ENCODE peak calls at places on chromosomes 2 and 18, in five cellular contexts. F is uterus, N is sigmoid colon, G is NB4, X is HCT116. L is an unnamed sample.

GRCh38 chr2:62375051-62375450 is 130.9 kb downstream of the TMEM17 start:
- DNase-seq in F (no peak), N (no peak), G (no peak), X (no peak), L (no peak)

GRCh38 chr18:39494211-39494896 is 1928.8 kb upstream of the CELF4 start:
- DNase-seq in F (no peak), N (no peak), G (no peak), X (no peak), L (no peak)

GRCh38 chr2:170307988-170308387 is 130.0 kb downstream of the MYO3B start:
- DNase-seq in F (no peak), N (no peak), G (no peak), X (no peak), L (no peak)

GRCh38 chr2:98324181-98324580 is 22.1 kb upstream of the CNGA3 start:
- DNase-seq in F (no peak), N (no peak), G (no peak), X (no peak), L (no peak)

GRCh38 chr2:26523750-26524149 is 45.8 kb upstream of the OTOF start:
- DNase-seq in F (no peak), N (peak), G (no peak), X (no peak), L (no peak)

GRCh38 chr18:47226660-47227059 is 24.8 kb downstream of the SKOR2 start:
- DNase-seq in F (no peak), N (no peak), G (no peak), X (no peak), L (no peak)

GRCh38 chr2:8886876-8887275 is 49.5 kb upstream of the KIDINS220 start:
- DNase-seq in F (no peak), N (no peak), G (no peak), X (no peak), L (no peak)

GRCh38 chr18:8556424-8556823 is 52.8 kb upstream of the RAB12 start:
- DNase-seq in F (no peak), N (no peak), G (no peak), X (no peak), L (no peak)

GRCh38 chr2:233807966-233808892 is 30.1 kb downstream of the MROH2A start:
- DNase-seq in F (no peak), N (peak), G (no peak), X (no peak), L (no peak)

GRCh38 chr2:128315122-128315828 is 3.4 kb downstream of the HS6ST1 start:
- DNase-seq in F (no peak), N (no peak), G (peak), X (no peak), L (no peak)

GRCh38 chr18:54020346-54020745 is 204.1 kb downstream of the MBD2 start:
- DNase-seq in F (no peak), N (no peak), G (no peak), X (no peak), L (no peak)

GRCh38 chr2:84840306-84840705 is 40.6 kb downstream of the TRABD2A start:
- DNase-seq in F (no peak), N (no peak), G (no peak), X (no peak), L (no peak)

GRCh38 chr2:155151472-155151871 is 453.0 kb downstream of the KCNJ3 start:
- DNase-seq in F (no peak), N (no peak), G (no peak), X (no peak), L (no peak)

GRCh38 chr2:69309336-69310048 is 77.5 kb downstream of the GFPT1 start:
- DNase-seq in F (peak), N (peak), G (no peak), X (no peak), L (no peak)

GRCh38 chr2:45575881-45576280 is 35.2 kb downstream of the SRBD1 start:
- DNase-seq in F (no peak), N (no peak), G (peak), X (no peak), L (no peak)

GRCh38 chr18:8538935-8539334 is 70.3 kb upstream of the RAB12 start:
- DNase-seq in F (no peak), N (no peak), G (peak), X (no peak), L (no peak)

GRCh38 chr2:238125127-238125885 is 13.2 kb upstream of the KLHL30 start:
- DNase-seq in F (no peak), N (no peak), G (no peak), X (no peak), L (no peak)

GRCh38 chr2:85032621-85033020 is 61.7 kb downstream of the KCMF1 start:
- DNase-seq in F (no peak), N (no peak), G (no peak), X (no peak), L (no peak)

GRCh38 chr2:127045792-127046501 is 61.0 kb downstream of the BIN1 start:
- DNase-seq in F (peak), N (peak), G (no peak), X (no peak), L (no peak)

GRCh38 chr2:212712991-212713390 is 174.4 kb upstream of the ERBB4 start:
- DNase-seq in F (no peak), N (no peak), G (no peak), X (no peak), L (no peak)

GRCh38 chr18:51340332-51340731 is 142.9 kb upstream of the MEX3C start:
- DNase-seq in F (no peak), N (no peak), G (no peak), X (no peak), L (no peak)

GRCh38 chr2:200219400-200220113 is 86.9 kb upstream of the SPATS2L start:
- DNase-seq in F (no peak), N (no peak), G (no peak), X (no peak), L (no peak)

GRCh38 chr2:167581961-167582574 is 665.3 kb downstream of the STK39 start:
- DNase-seq in F (no peak), N (no peak), G (no peak), X (no peak), L (no peak)

GRCh38 chr18:12307871-12308385 is at the start of gene TUBB6:
- DNase-seq in F (peak), N (peak), G (peak), X (no peak), L (peak)

GRCh38 chr18:22559414-22560282 is 141.9 kb upstream of the CTAGE1 start:
- DNase-seq in F (peak), N (peak), G (peak), X (no peak), L (peak)

GRCh38 chr2:6963727-6964126 is 46.5 kb downstream of the RNF144A start:
- DNase-seq in F (no peak), N (no peak), G (no peak), X (no peak), L (no peak)

GRCh38 chr18:70553961-70554325 is 265.1 kb downstream of the SOCS6 start:
- DNase-seq in F (no peak), N (no peak), G (no peak), X (no peak), L (no peak)

GRCh38 chr2:141940709-141941108 is 190.1 kb downstream of the LRP1B start:
- DNase-seq in F (no peak), N (no peak), G (no peak), X (no peak), L (no peak)

GRCh38 chr2:203691149-203691548 is 15.3 kb upstream of the CD28 start:
- DNase-seq in F (no peak), N (no peak), G (no peak), X (no peak), L (no peak)

GRCh38 chr2:190585000-190585678 is 50.6 kb upstream of the NEMP2 start:
- DNase-seq in F (no peak), N (no peak), G (no peak), X (no peak), L (no peak)

GRCh38 chr18:60329131-60329530 is 43.4 kb downstream of the MC4R start:
- DNase-seq in F (no peak), N (no peak), G (no peak), X (no peak), L (no peak)

GRCh38 chr2:60550151-60550983 is 3.1 kb downstream of the BCL11A start:
- DNase-seq in F (peak), N (peak), G (peak), X (peak), L (no peak)
- TF ChIP-seq POLR2A in F (no peak), N (no peak), G (peak), X (no peak), L (no peak)

DNA sequence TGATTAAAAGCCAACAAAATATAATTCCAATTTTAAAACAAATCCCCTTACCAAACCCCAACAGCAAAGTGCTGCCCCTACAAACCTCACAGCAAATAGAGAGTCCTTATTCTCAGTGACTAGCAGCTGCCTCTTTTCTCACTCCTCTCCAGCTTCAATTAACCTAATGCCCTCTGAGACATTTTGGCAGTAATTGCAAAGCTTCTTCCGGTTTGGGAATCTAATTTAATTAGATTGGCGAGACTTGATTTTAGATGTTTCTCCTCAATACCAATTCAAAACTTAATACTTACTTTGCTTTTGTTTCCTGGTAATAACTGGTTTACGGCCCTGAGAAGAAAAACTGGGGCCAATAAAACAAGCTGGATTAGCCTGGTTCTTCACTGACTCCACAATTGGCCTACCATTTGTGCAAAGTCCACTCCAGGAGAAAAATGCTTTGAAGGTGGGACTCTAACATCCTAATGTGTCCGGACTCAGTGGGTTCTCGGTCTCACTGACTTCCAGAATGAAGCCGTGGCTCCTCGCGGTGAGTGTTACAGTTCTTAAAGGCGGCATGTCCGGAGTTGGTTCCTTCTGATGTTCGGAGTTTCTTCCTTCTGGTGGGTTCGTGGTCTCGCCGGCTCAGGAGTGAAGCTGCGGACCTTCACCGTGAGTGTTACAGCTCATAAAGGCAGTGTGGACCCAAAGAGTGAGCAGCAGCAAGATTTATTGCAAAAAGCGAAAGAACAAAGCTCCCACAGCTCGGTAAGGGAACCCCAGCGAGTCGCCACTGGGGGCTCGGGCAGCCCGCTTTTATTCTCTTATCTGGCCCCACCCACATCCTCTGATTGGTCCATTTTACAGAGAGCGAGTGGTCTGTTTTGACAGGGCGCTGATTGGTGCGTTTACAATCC is 52.8 kb downstream of the SLC35F5 start:
- DNase-seq in F (no peak), N (no peak), G (no peak), X (no peak), L (no peak)
- TF ChIP-seq POLR2A in F (no peak), N (no peak), G (no peak), X (no peak), L (no peak)

GRCh38 chr2:163375472-163375871 is 360.3 kb downstream of the FIGN start:
- DNase-seq in F (no peak), N (no peak), G (no peak), X (no peak), L (no peak)
- TF ChIP-seq POLR2A in F (no peak), N (no peak), G (no peak), X (no peak), L (no peak)

GRCh38 chr2:174337337-174338154 is 2.8 kb downstream of the SP9 start:
- DNase-seq in F (no peak), N (no peak), G (peak), X (no peak), L (no peak)

GRCh38 chr2:174338155-174338495 is 3.4 kb downstream of the SP9 start:
- DNase-seq in F (no peak), N (no peak), G (no peak), X (no peak), L (no peak)

GRCh38 chr2:174334781-174335604 is at the start of gene SP9:
- DNase-seq in F (no peak), N (no peak), G (peak), X (no peak), L (no peak)

GRCh38 chr2:174335605-174336402 is 1.1 kb downstream of the SP9 start:
- DNase-seq in F (peak), N (peak), G (peak), X (no peak), L (peak)

GRCh38 chr2:174336403-174337336 is 1.9 kb downstream of the SP9 start:
- DNase-seq in F (no peak), N (no peak), G (peak), X (peak), L (no peak)
- TF ChIP-seq POLR2A in F (no peak), N (no peak), G (peak), X (no peak), L (no peak)

DNA sequence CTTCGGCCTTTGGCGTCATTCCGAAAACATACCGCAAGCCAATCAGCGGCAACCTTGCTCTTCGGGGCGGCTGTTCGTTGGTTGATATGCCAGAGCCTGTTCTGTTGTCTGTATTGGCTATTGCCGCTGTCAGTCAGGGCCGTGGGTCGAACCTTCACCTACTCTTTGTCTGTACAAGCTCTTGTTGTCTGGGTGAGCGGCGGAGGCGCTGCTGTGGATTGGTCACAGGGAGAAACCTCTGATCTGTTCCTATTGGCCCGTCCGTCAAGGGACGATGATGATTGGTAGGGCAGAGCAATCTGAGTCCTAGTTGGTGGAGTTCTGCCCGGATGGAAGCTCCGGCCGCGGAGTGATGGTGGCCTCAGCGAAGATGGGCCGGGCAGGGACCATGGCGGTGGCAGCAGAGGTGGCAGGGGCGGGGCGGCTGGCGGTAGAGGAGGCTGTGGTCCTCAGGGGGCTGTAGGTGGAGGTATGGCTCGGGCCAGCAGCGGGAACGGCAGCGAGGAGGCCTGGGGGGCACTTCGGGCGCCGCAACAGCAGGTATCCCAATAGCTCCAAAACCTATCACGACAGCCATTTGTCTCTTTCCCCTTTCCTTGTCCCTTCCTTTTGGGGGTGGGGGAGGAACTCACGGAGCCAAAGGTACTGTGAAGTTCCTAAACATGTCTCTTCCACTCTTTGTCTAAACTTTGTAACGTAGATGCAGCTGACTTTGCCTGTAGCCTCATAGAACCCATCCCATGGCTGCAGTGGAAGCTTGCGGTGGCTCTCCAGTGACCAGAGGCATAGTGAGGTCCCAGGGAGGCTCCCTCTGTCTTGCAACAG is at the start of gene WBP1:
- DNase-seq in F (peak), N (peak), G (peak), X (peak), L (peak)
- TF ChIP-seq POLR2A in F (no peak), N (no peak), G (no peak), X (peak), L (peak)

GRCh38 chr18:76978616-76979015 is 154.0 kb downstream of the MBP start:
- DNase-seq in F (no peak), N (no peak), G (no peak), X (no peak), L (no peak)
- TF ChIP-seq POLR2A in F (no peak), N (no peak), G (no peak), X (no peak), L (no peak)